ENCODE peak calls at places on chromosomes 5 and 9, in four cellular contexts. U is activated CD4-positive, alpha-beta T cell treated with anti-CD3 and anti-CD28 coated beads, Interleukin-2, amount 50 U/mL, for 4 hours; B is NT2/D1; S is activated T-cell treated with anti-CD3 and anti-CD28 coated beads for 48 hours. D is an unnamed sample.

GRCh38 chr9:93575706-93576295 is 583 bp upstream of the PHF2 start:
- DNase-seq in U (peak; percentile 39), B (no peak), S (peak; percentile 43), D (peak; percentile 23)

GRCh38 chr5:56849671-56850070 is 34.3 kb downstream of the MAP3K1 start:
- DNase-seq in U (no peak), B (no peak), S (no peak), D (no peak)

GRCh38 chr5:150506571-150507282 is 1.2 kb upstream of the NDST1 start:
- DNase-seq in U (no peak), B (no peak), S (no peak), D (no peak)

GRCh38 chr5:107894361-107894760 is 223.6 kb upstream of the EFNA5 start:
- DNase-seq in U (no peak), B (no peak), S (no peak), D (no peak)

GRCh38 chr9:91421022-91421765 is 2.4 kb downstream of the NFIL3 start:
- DNase-seq in U (no peak), B (no peak), S (peak; percentile 29), D (no peak)

GRCh38 chr5:151451626-151452520 is 4.5 kb downstream of the SLC36A1 start:
- DNase-seq in U (no peak), B (no peak), S (no peak), D (peak; percentile 29)

GRCh38 chr5:56814361-56814962 is 887 bp upstream of the MAP3K1 start:
- DNase-seq in U (peak; percentile 25), B (no peak), S (no peak), D (no peak)

GRCh38 chr9:136103651-136104487 is 8.8 kb upstream of the NACC2 start:
- DNase-seq in U (no peak), B (no peak), S (no peak), D (no peak)

GRCh38 chr9:74573792-74574191 is 76.7 kb downstream of the RORB start:
- DNase-seq in U (no peak), B (no peak), S (no peak), D (peak; percentile 31)